ENCODE peak calls at places on chromosomes 11 and 22, in four cellular contexts. G is ovary, S is astrocyte of the spinal cord, A is AG04450. Y is an unnamed sample.

GRCh38 chr22:31192513-31192912 is 19.6 kb upstream of the LIMK2 start:
- DNase-seq in S (peak), G (no peak), A (peak), Y (no peak)

GRCh38 chr22:31676700-31677099 is 14.7 kb upstream of the PISD start:
- DNase-seq in S (peak), A (peak), G (peak), Y (peak)

GRCh38 chr11:92340839-92341238 is 116.2 kb downstream of the FAT3 start:
- DNase-seq in A (no peak), S (peak), G (no peak), Y (no peak)

GRCh38 chr11:112425121-112425520 is 164.5 kb upstream of the PLET1 start:
- DNase-seq in G (no peak), S (no peak), A (no peak), Y (no peak)

GRCh38 chr11:74948546-74948897 is 369 bp downstream of the XRRA1 start:
- DNase-seq in G (no peak), S (no peak), A (no peak), Y (no peak)

GRCh38 chr22:11253000-11253511 is 4274.9 kb upstream of the OR11H1 start:
- DNase-seq in A (no peak), G (no peak), S (no peak), Y (peak)

GRCh38 chr11:74756571-74756970 is 7.9 kb downstream of the RNF169 start:
- DNase-seq in S (no peak), G (no peak), A (no peak), Y (no peak)

GRCh38 chr11:17516551-17517150 is 27.6 kb downstream of the USH1C start:
- DNase-seq in A (no peak), G (no peak), S (no peak), Y (no peak)

GRCh38 chr11:58741127-58741526 is 9.4 kb upstream of the GLYAT start:
- DNase-seq in A (no peak), S (no peak), G (no peak), Y (no peak)

GRCh38 chr11:58744988-58745704 is 13.4 kb upstream of the GLYAT start:
- DNase-seq in G (no peak), S (no peak), A (no peak), Y (no peak)

GRCh38 chr11:58742140-58742539 is 10.4 kb upstream of the GLYAT start:
- DNase-seq in A (no peak), G (no peak), S (no peak), Y (no peak)

GRCh38 chr11:58745705-58746364 is 14.1 kb upstream of the GLYAT start:
- DNase-seq in G (no peak), S (no peak), A (no peak), Y (no peak)

GRCh38 chr11:58742981-58743880 is 11.5 kb upstream of the GLYAT start:
- DNase-seq in A (no peak), G (no peak), S (no peak), Y (no peak)
- TF ChIP-seq CTCF in A (peak), G (no peak), S (no peak), Y (no peak)

DNA sequence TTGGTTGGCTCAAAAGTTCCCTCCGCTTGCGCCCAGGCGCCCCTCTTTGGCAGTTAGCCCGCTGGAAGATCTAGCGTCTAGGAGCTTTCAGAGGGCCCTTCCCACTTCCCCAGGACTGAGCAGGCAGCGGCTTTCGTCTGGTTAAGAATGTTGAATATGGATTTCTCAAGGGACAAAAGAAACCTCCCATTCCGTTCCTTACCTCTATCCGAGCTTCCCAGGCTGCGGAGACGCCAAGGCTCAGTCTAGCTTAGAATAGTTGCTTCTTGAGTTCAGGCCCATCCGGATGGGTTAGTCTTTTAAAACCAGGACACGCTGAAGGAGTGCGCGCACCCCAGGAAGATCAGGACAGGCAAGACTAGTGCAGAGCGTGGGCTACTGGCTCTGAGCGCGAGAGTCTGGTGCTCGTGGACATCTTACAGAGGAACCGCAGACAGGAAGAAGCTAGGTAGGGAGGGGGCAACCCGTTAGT is 1.6 kb downstream of the NELL1 start:
- DNase-seq in S (no peak), A (no peak), G (no peak), Y (no peak)
- TF ChIP-seq CTCF in S (no peak), A (no peak), G (no peak), Y (no peak)

GRCh38 chr22:38071421-38072321 is 12.3 kb downstream of the SLC16A8 start:
- DNase-seq in S (no peak), A (no peak), G (no peak), Y (no peak)

GRCh38 chr22:38067771-38068360 is 10.7 kb downstream of the PICK1 start:
- DNase-seq in A (no peak), G (no peak), S (no peak), Y (no peak)

GRCh38 chr22:38070250-38070921 is 13.2 kb downstream of the PICK1 start:
- DNase-seq in S (no peak), G (no peak), A (no peak), Y (no peak)

GRCh38 chr22:38068641-38069371 is 11.6 kb downstream of the PICK1 start:
- DNase-seq in S (no peak), A (no peak), G (peak), Y (no peak)

DNA sequence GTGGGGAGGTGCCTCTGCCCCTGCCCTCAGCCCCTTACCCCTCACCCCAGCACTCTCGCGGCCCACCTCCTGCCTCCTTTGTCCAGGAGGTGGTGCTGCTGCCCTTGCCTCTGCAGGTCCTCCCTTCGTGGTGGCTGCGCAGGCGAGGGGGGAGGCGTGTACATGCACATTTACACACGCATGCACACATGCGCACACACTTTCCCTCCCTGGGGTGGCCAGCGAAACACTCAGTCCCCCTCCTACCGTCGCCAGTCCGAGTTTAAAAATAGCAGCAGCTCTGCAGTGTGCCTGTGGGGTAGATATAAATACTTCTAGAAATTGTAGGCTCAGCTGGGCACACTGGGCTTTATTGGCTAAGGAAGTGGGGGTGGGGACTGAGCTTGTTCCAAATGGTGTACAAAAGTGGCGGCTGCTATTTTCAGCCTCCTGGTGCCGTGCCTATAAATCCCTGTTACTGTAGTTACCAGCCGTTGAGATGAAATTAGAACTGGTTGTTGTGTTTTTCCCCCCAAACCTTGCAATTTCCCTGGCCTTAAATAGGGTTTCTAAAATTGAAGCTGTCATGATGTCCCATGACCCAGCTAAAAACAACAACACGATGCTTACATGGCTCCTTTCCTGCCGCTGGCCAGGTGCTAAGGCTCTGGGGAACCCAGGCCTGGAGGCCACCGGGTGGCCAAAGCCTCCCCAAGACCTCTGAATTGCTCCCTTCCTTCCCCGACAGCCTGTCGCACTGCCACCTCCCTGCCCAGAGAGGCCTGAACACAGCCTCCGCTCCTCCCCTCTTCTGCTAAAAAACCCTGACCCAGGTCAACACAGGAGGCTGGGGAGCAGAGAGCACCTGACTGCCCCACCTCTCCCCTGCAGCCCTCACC is 12.4 kb downstream of the PICK1 start:
- DNase-seq in S (peak), G (peak), A (peak), Y (no peak)
- TF ChIP-seq CTCF in S (peak), G (no peak), A (peak), Y (peak)

DNA sequence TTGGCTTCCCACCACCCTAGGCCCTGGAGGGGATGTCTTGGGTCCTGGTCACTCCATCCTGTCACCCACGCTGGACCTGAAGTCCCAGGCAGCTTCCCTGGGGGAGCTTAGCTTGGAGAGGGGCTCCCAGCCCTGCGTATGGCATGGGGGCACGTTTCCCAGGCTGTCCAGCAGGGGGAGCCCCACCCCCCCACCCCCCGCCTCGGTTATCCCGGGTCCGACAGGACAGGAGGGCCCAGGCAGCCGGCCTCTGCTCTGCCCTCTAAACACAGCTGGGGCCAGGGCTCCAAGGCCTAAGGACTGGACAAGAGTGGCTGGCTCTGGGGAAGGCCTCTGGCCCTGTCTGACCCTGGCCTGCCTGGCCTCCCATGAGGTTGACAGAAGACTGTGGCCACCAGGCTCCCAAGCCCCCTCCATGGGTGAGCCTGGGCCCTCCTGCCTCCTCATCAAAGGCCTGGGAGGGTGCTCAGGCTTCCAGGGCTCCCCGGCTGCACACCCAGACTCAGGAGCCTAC is 104.8 kb downstream of the NECTIN1 start:
- DNase-seq in G (no peak), S (no peak), A (no peak), Y (no peak)
- TF ChIP-seq CTCF in G (no peak), S (peak), A (peak), Y (peak)

GRCh38 chr11:28099715-28100114 is 8.2 kb downstream of the KIF18A start:
- DNase-seq in A (no peak), G (no peak), S (no peak), Y (no peak)

GRCh38 chr11:28092786-28093185 is 15.2 kb downstream of the KIF18A start:
- DNase-seq in G (no peak), A (no peak), S (no peak), Y (no peak)

GRCh38 chr11:28100665-28101064 is 7.3 kb downstream of the KIF18A start:
- DNase-seq in S (no peak), A (no peak), G (no peak), Y (no peak)

DNA sequence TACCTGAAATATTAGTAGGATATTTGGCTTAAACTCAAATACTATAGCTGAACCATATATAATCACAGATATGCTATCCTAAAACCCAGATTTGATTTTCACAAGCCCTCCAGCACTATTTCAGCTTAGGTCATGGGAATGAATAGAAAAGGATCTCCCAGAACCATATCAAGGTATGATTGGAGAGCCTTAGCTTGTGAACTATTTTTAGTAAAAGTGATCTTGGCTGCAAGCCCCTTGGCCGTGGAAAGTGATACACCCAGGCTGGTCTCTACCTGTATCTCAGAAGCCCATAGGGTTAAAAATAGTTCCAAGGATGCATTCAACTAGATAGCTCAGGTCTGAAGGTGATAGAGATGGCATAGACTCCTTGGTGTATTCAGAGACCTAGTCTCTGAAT is 9.7 kb downstream of the KIF18A start:
- DNase-seq in A (no peak), S (no peak), G (no peak), Y (no peak)
- TF ChIP-seq CTCF in A (no peak), S (no peak), G (no peak), Y (no peak)

GRCh38 chr11:1732421-1733008 is 17.9 kb downstream of the IFITM10 start:
- DNase-seq in G (no peak), A (no peak), S (no peak), Y (no peak)
- TF ChIP-seq CTCF in G (no peak), A (no peak), S (no peak), Y (no peak)

GRCh38 chr22:40019681-40020080 is 24.9 kb downstream of the FAM83F start:
- DNase-seq in A (no peak), S (no peak), G (no peak), Y (no peak)

GRCh38 chr22:40015346-40015976 is 20.7 kb downstream of the FAM83F start:
- DNase-seq in A (no peak), G (no peak), S (no peak), Y (no peak)

GRCh38 chr22:40020956-40021355 is 26.2 kb downstream of the FAM83F start:
- DNase-seq in G (no peak), S (no peak), A (no peak), Y (no peak)

GRCh38 chr22:40019100-40019499 is 24.3 kb downstream of the FAM83F start:
- DNase-seq in G (no peak), S (no peak), A (no peak), Y (no peak)

DNA sequence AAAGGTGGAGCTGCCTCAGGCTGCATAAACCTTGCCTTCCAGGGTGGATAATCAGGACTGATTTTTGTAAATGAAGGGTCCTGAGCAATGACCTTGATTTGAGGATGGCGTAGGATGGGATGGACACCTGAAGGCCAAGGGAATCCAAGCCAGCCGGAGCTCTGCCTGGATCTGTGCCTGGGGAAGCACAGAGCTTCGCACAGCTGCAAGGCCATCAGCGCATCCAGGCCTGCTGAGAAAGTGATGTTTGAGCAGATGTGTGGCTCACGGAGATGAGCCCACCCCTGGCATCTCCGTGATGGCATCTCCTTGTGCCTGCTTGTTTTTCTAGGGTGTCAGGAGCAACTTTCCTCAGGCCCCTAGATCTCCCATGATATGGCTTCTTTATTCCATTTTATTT is 23.3 kb downstream of the FAM83F start:
- DNase-seq in G (no peak), A (no peak), S (no peak), Y (no peak)
- TF ChIP-seq CTCF in G (no peak), A (no peak), S (no peak), Y (no peak)

GRCh38 chr22:50342651-50343540 is at the start of gene PPP6R2:
- DNase-seq in S (peak), G (peak), A (no peak), Y (peak)
- TF ChIP-seq CTCF in S (no peak), G (no peak), A (no peak), Y (peak)

DNA sequence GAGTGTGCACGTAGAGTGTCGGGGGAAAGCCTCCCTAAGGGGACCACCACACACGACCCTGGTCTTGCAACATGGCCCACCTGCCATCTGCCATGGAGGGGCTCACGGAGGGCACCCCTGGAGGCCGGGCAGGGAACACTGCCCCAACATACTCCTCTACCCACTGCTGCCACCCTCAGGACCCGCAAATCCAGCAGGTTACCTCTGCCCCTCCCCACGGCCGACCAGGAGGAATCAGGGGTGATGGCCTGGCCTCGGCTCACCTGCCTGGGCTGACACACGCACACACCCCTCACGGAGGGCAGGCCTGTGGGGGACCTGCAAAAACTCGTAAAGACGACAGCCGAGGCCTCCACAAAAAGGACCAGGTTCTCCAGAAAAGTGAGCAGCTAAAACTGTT is 30.2 kb downstream of the CHID1 start:
- DNase-seq in S (no peak), G (no peak), A (no peak), Y (no peak)
- TF ChIP-seq CTCF in S (no peak), G (no peak), A (no peak), Y (no peak)

DNA sequence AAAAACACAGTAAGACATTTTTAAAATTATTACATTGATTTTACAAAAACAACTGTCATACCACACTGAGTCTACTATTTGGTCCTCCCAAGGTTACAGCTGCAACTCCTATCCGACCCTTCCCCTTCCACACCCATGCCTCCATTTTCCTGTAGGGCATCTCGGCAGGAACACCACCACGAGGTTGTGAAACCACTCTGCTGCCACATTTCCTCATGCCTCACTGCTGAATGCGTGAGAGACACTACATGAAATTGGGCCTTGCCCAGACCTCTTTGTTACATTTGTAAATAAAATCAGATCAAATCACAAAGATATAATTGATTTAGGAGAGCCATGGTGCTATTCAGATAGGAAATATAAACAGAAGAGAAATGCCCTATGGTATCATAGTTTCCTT is 2.0 kb downstream of the ARHGAP32 start:
- DNase-seq in S (no peak), G (no peak), A (no peak), Y (no peak)
- TF ChIP-seq CTCF in S (no peak), G (no peak), A (no peak), Y (no peak)